ENCODE peak calls at places on chromosomes 5 and 9, in nine cellular contexts. N is cardiac muscle cell, J is spleen, F is prostate gland, M is K562, I is HFFc6, G is foreskin fibroblast, O is GM06990, L is GM12865. D is an unnamed sample.

GRCh38 chr5:180471866-180472265 is 22.3 kb upstream of the CNOT6 start:
- DNase-seq in N (no peak), G (no peak), F (no peak), I (no peak), M (no peak), J (peak; percentile 51), L (no peak), O (no peak), D (no peak)

GRCh38 chr5:178624626-178625546 is 2.0 kb downstream of the CLK4 start:
- DNase-seq in N (peak; percentile 7), J (no peak), L (peak; percentile 7), G (peak; percentile 26), M (peak; percentile 27), O (no peak), F (no peak), I (peak; percentile 61), D (no peak)

GRCh38 chr5:179668404-179668803 is 12.4 kb downstream of the CBY3 start:
- DNase-seq in O (no peak), N (peak; percentile 57), L (peak; percentile 69), F (no peak), J (no peak), G (peak; percentile 38), I (peak; percentile 44), M (peak; percentile 81), D (peak; percentile 51)

GRCh38 chr9:101307041-101307440 is 77.8 kb downstream of the BAAT start:
- DNase-seq in L (no peak), G (no peak), M (no peak), I (no peak), N (no peak), O (no peak), F (peak; percentile 19), J (no peak), D (no peak)

GRCh38 chr5:151451626-151452520 is 4.5 kb downstream of the SLC36A1 start:
- DNase-seq in N (no peak), J (no peak), M (peak; percentile 29), I (peak; percentile 30), G (peak; percentile 34), O (no peak), L (peak; percentile 82), F (no peak), D (peak; percentile 66)

GRCh38 chr9:34272146-34272545 is 56.9 kb downstream of the KIF24 start:
- DNase-seq in J (no peak), G (no peak), L (no peak), I (no peak), N (no peak), M (no peak), O (no peak), F (no peak), D (no peak)

GRCh38 chr9:32940740-32941139 is 60.7 kb downstream of the APTX start:
- DNase-seq in M (peak; percentile 66), F (no peak), L (no peak), G (no peak), O (no peak), I (no peak), N (no peak), J (no peak), D (no peak)

GRCh38 chr5:141478321-141478945 is 2.7 kb downstream of the PCDHGC3 start:
- DNase-seq in G (no peak), N (no peak), O (no peak), F (peak; percentile 84), L (peak; percentile 46), M (no peak), J (no peak), I (peak; percentile 50), D (no peak)

GRCh38 chr5:67142816-67143215 is 53.8 kb downstream of the CD180 start:
- DNase-seq in N (no peak), I (no peak), M (no peak), G (no peak), O (no peak), L (no peak), J (no peak), F (no peak), D (no peak)

GRCh38 chr9:86978986-86979385 is 31.7 kb upstream of the GAS1 start:
- DNase-seq in N (no peak), M (no peak), G (peak; percentile 34), I (peak; percentile 33), L (no peak), F (no peak), J (no peak), O (no peak), D (no peak)

GRCh38 chr5:107812570-107813141 is 141.9 kb upstream of the EFNA5 start:
- DNase-seq in L (peak; percentile 89), O (peak; percentile 69), M (no peak), I (peak; percentile 18), J (no peak), F (no peak), G (peak; percentile 33), N (peak; percentile 7), D (peak; percentile 63)

DNA sequence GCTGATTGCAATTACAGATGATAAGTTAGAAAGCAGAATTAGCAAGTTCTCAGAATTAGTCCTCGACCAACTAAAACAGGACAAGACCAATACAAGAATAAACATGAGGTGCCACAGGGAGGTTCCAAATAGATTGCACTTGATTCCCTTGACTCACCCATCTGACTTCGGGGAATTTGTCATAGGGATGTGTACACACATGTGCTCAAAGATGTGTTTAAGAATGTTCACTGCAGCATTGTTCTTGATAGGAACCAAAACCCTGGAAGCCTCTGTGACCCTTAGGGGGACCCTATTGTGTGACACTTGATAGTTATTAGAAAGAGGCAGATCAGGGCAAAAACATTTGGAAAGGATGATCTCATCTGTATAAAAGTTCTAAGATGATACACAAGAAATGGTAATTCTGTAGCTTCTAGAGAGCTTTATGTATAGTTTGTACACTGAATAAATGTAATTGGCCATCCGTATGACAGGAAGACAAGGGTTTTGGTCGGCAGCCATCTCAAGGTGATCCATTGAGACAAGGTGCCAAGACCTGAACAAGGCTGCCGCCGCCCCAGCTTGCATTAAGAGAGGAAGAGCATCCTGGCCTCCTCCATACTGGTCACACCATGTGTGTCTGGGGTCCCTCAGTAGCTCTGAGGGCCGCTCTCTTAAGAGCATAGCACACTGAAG is 48.2 kb upstream of the GARNL3 start:
- DNase-seq in J (no peak), G (no peak), I (no peak), F (no peak), O (no peak), M (no peak), N (no peak), L (no peak), D (no peak)
- TF ChIP-seq CTCF in J (no peak), G (no peak), I (no peak), F (no peak), O (no peak), M (no peak), N (no peak), L (no peak), D (no peak)

GRCh38 chr5:1642221-1642620 is 118.5 kb upstream of the LPCAT1 start:
- DNase-seq in L (no peak), F (no peak), J (peak; percentile 42), N (no peak), M (no peak), G (no peak), I (no peak), O (no peak), D (no peak)

GRCh38 chr5:1640276-1640898 is 116.6 kb upstream of the LPCAT1 start:
- DNase-seq in M (no peak), N (no peak), G (no peak), F (no peak), L (no peak), I (no peak), J (peak; percentile 67), O (no peak), D (no peak)

GRCh38 chr5:1639757-1640156 is 116.0 kb upstream of the LPCAT1 start:
- DNase-seq in J (peak; percentile 44), F (no peak), O (no peak), I (no peak), N (no peak), G (no peak), M (no peak), L (no peak), D (peak; percentile 5)

GRCh38 chr5:1641560-1642166 is 117.9 kb upstream of the LPCAT1 start:
- DNase-seq in O (no peak), I (peak; percentile 84), N (peak; percentile 91), L (peak; percentile 92), J (peak; percentile 90), G (peak; percentile 88), M (peak; percentile 94), F (peak; percentile 82), D (peak; percentile 87)

GRCh38 chr5:1641041-1641440 is 117.3 kb upstream of the LPCAT1 start:
- DNase-seq in G (no peak), J (peak; percentile 69), N (no peak), I (no peak), L (no peak), O (no peak), M (no peak), F (no peak), D (no peak)
- TF ChIP-seq CTCF in G (no peak), J (no peak), N (no peak), I (no peak), L (no peak), O (no peak), M (no peak), F (no peak), D (no peak)

GRCh38 chr5:76404694-76405306 is 1.7 kb downstream of the IQGAP2 start:
- DNase-seq in J (no peak), I (no peak), N (no peak), O (no peak), G (no peak), L (no peak), M (peak; percentile 81), F (no peak), D (peak; percentile 53)
- TF ChIP-seq CTCF in J (no peak), I (no peak), N (no peak), O (no peak), G (no peak), L (no peak), M (no peak), F (no peak), D (no peak)

GRCh38 chr9:120071760-120072159 is 508.2 kb downstream of the CDK5RAP2 start:
- DNase-seq in G (no peak), F (no peak), N (no peak), M (no peak), O (no peak), L (no peak), I (no peak), J (no peak), D (no peak)
- TF ChIP-seq CTCF in G (no peak), F (no peak), N (no peak), M (no peak), O (no peak), L (no peak), I (no peak), J (no peak), D (no peak)

D was measured in GM10248.